ENCODE peak calls at places on chromosome 12, in nine cellular contexts. Q is stimulated activated CD4-positive, alpha-beta T cell treated with anti-CD3 and anti-CD28 coated beads, Interleukin-2, amount 100 ng/mL, for 48 hours; J is activated CD8-positive, alpha-beta memory T cell treated with anti-CD3 and anti-CD28 coated beads, Interleukin-2, amount 50 U/mL, for 48 hours; X is GM23248; H is retina; Y is iris pigment epithelial cell; G is DMS153; P is WTC11; L is GOT3. I is an unnamed sample.

GRCh38 chr12:7608184-7608911 is 57.4 kb downstream of the APOBEC1 start:
- DNase-seq in L (no peak), G (no peak), H (no peak), Q (no peak), J (no peak), Y (no peak), P (no peak), X (no peak), I (no peak)

GRCh38 chr12:68411371-68411770 is 79.2 kb upstream of the MDM1 start:
- DNase-seq in Q (no peak), H (no peak), J (no peak), Y (no peak), L (no peak), X (no peak), P (no peak), G (no peak), I (no peak)

GRCh38 chr12:105493091-105493615 is 162.7 kb downstream of the C12orf75 start:
- DNase-seq in L (no peak), X (no peak), G (no peak), Q (no peak), Y (peak; percentile 38), J (no peak), H (no peak), P (no peak), I (no peak)

GRCh38 chr12:4506870-4507269 is 31.8 kb upstream of the RAD51AP1 start:
- DNase-seq in J (no peak), Y (peak; percentile 82), X (peak; percentile 54), P (no peak), G (no peak), Q (no peak), L (no peak), H (no peak), I (no peak)

GRCh38 chr12:119479121-119479561 is 114.4 kb upstream of the TMEM233 start:
- DNase-seq in Q (no peak), G (peak; percentile 38), L (no peak), Y (no peak), P (no peak), H (no peak), J (no peak), X (no peak), I (no peak)

GRCh38 chr12:112664569-112664968 is 127.0 kb upstream of the RPH3A start:
- DNase-seq in Y (peak; percentile 6), G (no peak), H (no peak), P (peak; percentile 56), L (no peak), Q (peak; percentile 7), J (no peak), X (peak; percentile 6), I (no peak)

GRCh38 chr12:52903285-52903854 is 1.5 kb downstream of the KRT8 start:
- DNase-seq in L (no peak), G (peak; percentile 47), H (peak; percentile 92), Y (peak; percentile 88), Q (peak; percentile 38), P (peak; percentile 90), J (peak; percentile 79), X (peak; percentile 82), I (no peak)

GRCh38 chr12:126447346-126447745 is 1382.1 kb downstream of the AACS start:
- DNase-seq in P (no peak), G (no peak), X (no peak), H (no peak), L (no peak), Q (no peak), Y (no peak), J (no peak), I (no peak)

GRCh38 chr12:24595652-24596235 is 353.2 kb downstream of the BCAT1 start:
- DNase-seq in L (no peak), Q (no peak), J (no peak), G (no peak), H (no peak), P (no peak), X (peak; percentile 18), Y (peak; percentile 34), I (no peak)

GRCh38 chr12:16526693-16527092 is 79.3 kb downstream of the LMO3 start:
- DNase-seq in G (no peak), X (peak; percentile 95), H (no peak), Y (peak; percentile 87), Q (no peak), J (no peak), L (no peak), P (no peak), I (no peak)

GRCh38 chr12:124995200-124995961 is 1.9 kb downstream of the BRI3BP start:
- DNase-seq in L (no peak), Q (no peak), X (no peak), H (no peak), Y (no peak), P (no peak), J (no peak), G (no peak), I (no peak)

GRCh38 chr12:47378907-47379306 is 299.1 kb upstream of the AMIGO2 start:
- DNase-seq in H (no peak), L (no peak), Y (no peak), J (no peak), P (no peak), X (peak; percentile 26), G (peak; percentile 30), Q (no peak), I (no peak)

GRCh38 chr12:5518584-5519365 is 86.9 kb downstream of the NTF3 start:
- DNase-seq in H (no peak), P (peak; percentile 56), Y (no peak), J (no peak), X (no peak), L (no peak), G (no peak), Q (no peak), I (peak; percentile 75)

GRCh38 chr12:105992849-105993740 is 145.7 kb downstream of the NUAK1 start:
- DNase-seq in H (no peak), G (no peak), Q (no peak), X (peak; percentile 69), P (no peak), Y (peak; percentile 74), J (no peak), L (no peak), I (no peak)

GRCh38 chr12:6774557-6775062 is 2.3 kb downstream of the LAG3 start:
- DNase-seq in P (no peak), X (no peak), Y (no peak), Q (no peak), J (no peak), L (no peak), H (no peak), G (no peak), I (no peak)

GRCh38 chr12:54301428-54302045 is 722 bp upstream of the NFE2 start:
- DNase-seq in P (peak; percentile 49), Y (no peak), Q (no peak), J (no peak), L (no peak), H (no peak), X (no peak), G (no peak), I (no peak)

GRCh38 chr12:94690199-94690695 is 39.9 kb upstream of the TMCC3 start:
- DNase-seq in Q (no peak), Y (peak; percentile 56), P (no peak), X (peak; percentile 51), L (no peak), J (no peak), H (no peak), G (no peak), I (no peak)

GRCh38 chr12:57027011-57027804 is 10.9 kb upstream of the TAC3 start:
- DNase-seq in P (no peak), J (no peak), Q (no peak), L (no peak), Y (no peak), H (peak; percentile 24), G (no peak), X (no peak), I (no peak)

GRCh38 chr12:129911437-129912049 is 7.7 kb upstream of the TMEM132D start:
- DNase-seq in H (peak; percentile 86), G (peak; percentile 58), Y (peak; percentile 60), Q (peak; percentile 13), J (peak; percentile 61), P (peak; percentile 24), X (peak; percentile 51), L (no peak), I (no peak)

GRCh38 chr12:119728437-119728730 is 60.5 kb downstream of the PRKAB1 start:
- DNase-seq in P (no peak), H (no peak), G (no peak), Y (no peak), Q (no peak), X (no peak), J (no peak), L (no peak), I (no peak)

GRCh38 chr12:43676183-43676813 is 82.3 kb downstream of the PUS7L start:
- DNase-seq in G (no peak), X (peak; percentile 24), P (peak; percentile 44), Q (peak; percentile 5), Y (peak; percentile 27), H (no peak), L (no peak), J (no peak), I (no peak)

GRCh38 chr12:66189476-66189823 is 436 bp downstream of the IRAK3 start:
- DNase-seq in H (no peak), Q (no peak), J (no peak), G (no peak), Y (no peak), X (peak; percentile 53), L (no peak), P (no peak), I (no peak)

GRCh38 chr12:121697093-121697698 is 15.4 kb upstream of the TMEM120B start:
- DNase-seq in Q (no peak), H (peak; percentile 71), G (no peak), J (no peak), L (no peak), Y (peak; percentile 36), X (peak; percentile 67), P (no peak), I (no peak)

GRCh38 chr12:74890237-74890599 is 319.4 kb downstream of the KCNC2 start:
- DNase-seq in G (no peak), Q (no peak), H (no peak), X (peak; percentile 90), J (no peak), L (no peak), P (no peak), Y (peak; percentile 93), I (no peak)

GRCh38 chr12:213527-213932 is 427 bp downstream of the SLC6A12 start:
- DNase-seq in J (no peak), G (no peak), H (no peak), Y (no peak), X (no peak), L (no peak), Q (no peak), P (no peak), I (no peak)

GRCh38 chr12:21001778-21002177 is 129.2 kb upstream of the SLCO1B1 start:
- DNase-seq in L (no peak), X (no peak), H (no peak), Q (no peak), G (no peak), J (no peak), P (peak; percentile 16), Y (no peak), I (no peak)

GRCh38 chr12:15629108-15629507 is 160.1 kb downstream of the EPS8 start:
- DNase-seq in H (no peak), Y (peak; percentile 99), X (peak; percentile 89), P (no peak), G (no peak), L (peak; percentile 21), Q (no peak), J (no peak), I (peak; percentile 96)

GRCh38 chr12:65609359-65609771 is 214.9 kb upstream of the HMGA2 start:
- DNase-seq in Y (peak; percentile 92), J (no peak), X (peak; percentile 78), G (no peak), Q (no peak), P (no peak), L (no peak), H (no peak), I (no peak)

GRCh38 chr12:11868027-11868426 is 202.7 kb upstream of the BCL2L14 start:
- DNase-seq in Q (no peak), L (no peak), Y (no peak), P (no peak), G (no peak), X (no peak), H (no peak), J (no peak), I (no peak)

GRCh38 chr12:112761366-112761986 is 30.1 kb upstream of the RPH3A start:
- DNase-seq in X (no peak), Y (no peak), H (no peak), J (no peak), P (no peak), L (no peak), G (no peak), Q (no peak), I (peak; percentile 64)